ENCODE peak calls at places on chromosomes 7 and 10, in four cellular contexts. Z is stomach, N is K562, M is transverse colon. A is an unnamed sample.

GRCh38 chr10:33066558-33067236 is 108.7 kb upstream of the ITGB1 start:
- DNase-seq in N (peak), Z (no peak), M (no peak), A (no peak)

GRCh38 chr10:22626784-22627183 is 87.6 kb downstream of the PIP4K2A start:
- DNase-seq in Z (no peak), M (no peak), N (no peak), A (no peak)

GRCh38 chr7:152130658-152131590 is 105.5 kb downstream of the GALNT11 start:
- DNase-seq in M (no peak), Z (no peak), N (no peak), A (no peak)

GRCh38 chr7:23380961-23381360 is 81.8 kb downstream of the MALSU1 start:
- DNase-seq in Z (no peak), M (no peak), N (no peak), A (no peak)

GRCh38 chr7:152076324-152076821 is 50.9 kb downstream of the GALNT11 start:
- DNase-seq in M (peak), Z (peak), N (peak), A (no peak)

GRCh38 chr10:97468162-97468561 is 22.2 kb downstream of the ZDHHC16 start:
- DNase-seq in Z (peak), N (no peak), M (peak), A (no peak)

GRCh38 chr7:7884855-7885254 is 83.7 kb upstream of the GLCCI1 start:
- DNase-seq in M (no peak), N (no peak), Z (no peak), A (no peak)

GRCh38 chr10:73744690-73744994 is 470 bp downstream of the SEC24C start:
- DNase-seq in N (peak), M (peak), Z (peak), A (no peak)

GRCh38 chr10:77644557-77645243 is 7.1 kb upstream of the KCNMA1 start:
- DNase-seq in M (no peak), Z (no peak), N (no peak), A (no peak)

GRCh38 chr7:34317039-34317438 is 341.0 kb upstream of the NPSR1 start:
- DNase-seq in N (no peak), M (no peak), Z (no peak), A (no peak)

GRCh38 chr10:61902448-61903183 is 1.1 kb downstream of the ARID5B start:
- DNase-seq in M (peak), N (peak), Z (peak), A (no peak)

GRCh38 chr7:151690597-151690996 is 170.9 kb upstream of the RHEB start:
- DNase-seq in Z (no peak), N (no peak), M (no peak), A (no peak)

GRCh38 chr10:130174343-130174742 is 38.2 kb downstream of the GLRX3 start:
- DNase-seq in Z (no peak), N (no peak), M (no peak), A (no peak)

GRCh38 chr10:122648599-122649428 is 50.8 kb downstream of the C10orf120 start:
- DNase-seq in N (peak), M (peak), Z (peak), A (peak)

GRCh38 chr10:30581779-30582380 is 47.7 kb downstream of the LYZL2 start:
- DNase-seq in N (peak), Z (no peak), M (peak), A (no peak)

GRCh38 chr7:132347129-132347528 is 229.1 kb downstream of the PLXNA4 start:
- DNase-seq in M (no peak), N (no peak), Z (no peak), A (no peak)

GRCh38 chr10:46229144-46229563 is 57.6 kb upstream of the ANTXRL start:
- DNase-seq in N (peak), Z (peak), M (peak), A (peak)

GRCh38 chr10:88117227-88117626 is 253.8 kb downstream of the PTEN start:
- DNase-seq in N (no peak), Z (no peak), M (no peak), A (no peak)

GRCh38 chr7:155363146-155363539 is 65.5 kb downstream of the INSIG1 start:
- DNase-seq in Z (no peak), M (no peak), N (no peak), A (no peak)

GRCh38 chr7:4876586-4876985 is 6.9 kb downstream of the RADIL start:
- DNase-seq in N (no peak), M (no peak), Z (no peak), A (no peak)

GRCh38 chr7:17312641-17313040 is 14.2 kb downstream of the AHR start:
- DNase-seq in M (no peak), N (no peak), Z (no peak), A (no peak)

GRCh38 chr10:47034511-47035051 is 123.4 kb downstream of the PTPN20 start:
- DNase-seq in M (no peak), Z (no peak), N (no peak), A (peak)

GRCh38 chr10:5581670-5582566 is 57.2 kb downstream of the CALML3 start:
- DNase-seq in Z (no peak), N (no peak), M (no peak), A (peak)

GRCh38 chr7:55056577-55057480 is 38.0 kb downstream of the EGFR start:
- DNase-seq in M (no peak), Z (no peak), N (no peak), A (no peak)

GRCh38 chr7:85464042-85464651 is 277.3 kb upstream of the SEMA3D start:
- DNase-seq in Z (no peak), M (no peak), N (no peak), A (no peak)

GRCh38 chr7:73831656-73832579 is 1.1 kb downstream of the CLDN4 start:
- DNase-seq in N (no peak), Z (peak), M (peak), A (no peak)

GRCh38 chr10:67841737-67842136 is 3.7 kb upstream of the DNAJC12 start:
- DNase-seq in N (no peak), M (no peak), Z (no peak), A (no peak)

GRCh38 chr7:128172963-128173362 is 68.1 kb upstream of the LEP start:
- DNase-seq in N (no peak), Z (no peak), M (no peak), A (no peak)

GRCh38 chr7:83677180-83677866 is 28.4 kb upstream of the SEMA3E start:
- DNase-seq in Z (peak), M (no peak), N (no peak), A (no peak)

GRCh38 chr10:47383254-47384147 is 592 bp downstream of the ZNF488 start:
- DNase-seq in N (no peak), M (no peak), Z (peak), A (no peak)

GRCh38 chr10:24884793-24885192 is 67.6 kb downstream of the PRTFDC1 start:
- DNase-seq in Z (no peak), N (no peak), M (no peak), A (no peak)

GRCh38 chr10:101292194-101293006 is 61.6 kb upstream of the BTRC start:
- DNase-seq in M (no peak), Z (no peak), N (no peak), A (no peak)
- TF ChIP-seq POLR2AphosphoS5 in M (no peak), Z (no peak), N (no peak), A (no peak)

GRCh38 chr10:118342638-118343020 is 505 bp upstream of the FAM204A start:
- DNase-seq in Z (no peak), N (peak), M (no peak), A (no peak)

GRCh38 chr10:118343549-118343948 is 1.4 kb upstream of the FAM204A start:
- DNase-seq in Z (no peak), N (no peak), M (no peak), A (no peak)

GRCh38 chr10:118340486-118340885 is 1.6 kb downstream of the FAM204A start:
- DNase-seq in Z (no peak), M (no peak), N (peak), A (no peak)

GRCh38 chr10:118343115-118343514 is 991 bp upstream of the FAM204A start:
- DNase-seq in Z (no peak), N (no peak), M (no peak), A (no peak)

GRCh38 chr10:118341678-118342637 is at the start of gene FAM204A:
- DNase-seq in N (peak), M (peak), Z (peak), A (peak)
- TF ChIP-seq POLR2A in N (peak), M (peak), Z (no peak), A (no peak)

GRCh38 chr7:104979167-104979841 is 34.7 kb upstream of the KMT2E start:
- DNase-seq in M (no peak), N (no peak), Z (no peak), A (no peak)
- TF ChIP-seq POLR2AphosphoS5 in M (no peak), N (no peak), Z (no peak), A (no peak)

GRCh38 chr7:45000096-45001032 is at the start of gene CCM2:
- DNase-seq in Z (peak), N (no peak), M (peak), A (peak)
- TF ChIP-seq POLR2A in Z (no peak), N (no peak), M (peak), A (no peak)

A was measured in spleen.